ENCODE peak calls at places on chromosomes 4 and X, in ten cellular contexts. O is hepatocyte; Q is body of pancreas; V is adrenal gland; W is K562; X is WTC11; I is BE2C; B is CD4-positive, alpha-beta T cell; T is activated CD8-positive, alpha-beta T cell treated with anti-CD3 and anti-CD28 coated beads for 36 hours; D is AG10803. A is an unnamed sample.

GRCh38 chr4:111890412-111890811 is 254.8 kb upstream of the FAM241A start:
- DNase-seq in T (no peak), B (no peak), X (no peak), W (no peak), O (no peak), V (no peak), I (no peak), Q (no peak), D (no peak), A (no peak)

GRCh38 chr4:1409079-1409805 is 3.0 kb upstream of the NKX1-1 start:
- DNase-seq in W (no peak), V (no peak), O (no peak), T (no peak), Q (no peak), B (no peak), I (no peak), D (no peak), X (no peak), A (no peak)

GRCh38 chr4:7067147-7067522 is 729 bp downstream of the GRPEL1 start:
- DNase-seq in D (no peak), I (no peak), O (no peak), X (no peak), T (peak; percentile 58), Q (no peak), B (no peak), W (no peak), V (peak; percentile 81), A (no peak)

GRCh38 chr4:2151544-2151943 is 90.4 kb downstream of the HAUS3 start:
- DNase-seq in X (no peak), B (no peak), I (no peak), V (no peak), O (no peak), Q (no peak), W (no peak), T (no peak), D (no peak), A (no peak)

GRCh38 chrX:13029341-13029740 is 15.1 kb downstream of the FAM9C start:
- DNase-seq in I (no peak), T (no peak), Q (peak; percentile 64), D (no peak), O (peak; percentile 54), W (no peak), X (peak; percentile 12), V (no peak), B (no peak), A (no peak)

GRCh38 chr4:38366451-38366850 is 297.5 kb upstream of the KLF3 start:
- DNase-seq in T (no peak), W (no peak), O (no peak), B (no peak), I (no peak), D (peak; percentile 17), V (peak; percentile 28), Q (peak; percentile 10), X (no peak), A (no peak)

GRCh38 chr4:101264993-101265815 is 82.1 kb downstream of the PPP3CA start:
- DNase-seq in X (no peak), W (no peak), D (no peak), V (no peak), Q (no peak), T (no peak), I (no peak), B (no peak), O (no peak), A (no peak)

GRCh38 chrX:44101300-44101699 is 128.1 kb upstream of the NDP start:
- DNase-seq in Q (no peak), W (no peak), O (no peak), I (no peak), V (no peak), X (no peak), D (no peak), B (no peak), T (no peak), A (no peak)

GRCh38 chr4:176794151-176794550 is 1.4 kb upstream of the VEGFC start:
- DNase-seq in X (no peak), W (no peak), Q (no peak), D (peak; percentile 95), V (no peak), T (no peak), I (no peak), B (no peak), O (no peak), A (peak; percentile 88)

GRCh38 chr4:25367004-25367621 is 9.9 kb upstream of the ANAPC4 start:
- DNase-seq in X (no peak), O (peak; percentile 56), I (no peak), D (peak; percentile 54), V (no peak), Q (no peak), W (no peak), T (no peak), B (no peak), A (peak; percentile 16)

GRCh38 chrX:53186363-53186762 is 38.6 kb downstream of the KDM5C start:
- DNase-seq in V (no peak), D (peak; percentile 19), T (peak; percentile 27), W (no peak), I (no peak), X (no peak), Q (no peak), B (no peak), O (no peak), A (no peak)

GRCh38 chr4:163331629-163332360 is 601 bp downstream of the NPY1R start:
- DNase-seq in O (peak; percentile 50), D (peak; percentile 9), B (no peak), T (no peak), I (peak; percentile 27), V (peak; percentile 25), W (no peak), X (peak; percentile 51), Q (peak; percentile 32), A (no peak)

DNA sequence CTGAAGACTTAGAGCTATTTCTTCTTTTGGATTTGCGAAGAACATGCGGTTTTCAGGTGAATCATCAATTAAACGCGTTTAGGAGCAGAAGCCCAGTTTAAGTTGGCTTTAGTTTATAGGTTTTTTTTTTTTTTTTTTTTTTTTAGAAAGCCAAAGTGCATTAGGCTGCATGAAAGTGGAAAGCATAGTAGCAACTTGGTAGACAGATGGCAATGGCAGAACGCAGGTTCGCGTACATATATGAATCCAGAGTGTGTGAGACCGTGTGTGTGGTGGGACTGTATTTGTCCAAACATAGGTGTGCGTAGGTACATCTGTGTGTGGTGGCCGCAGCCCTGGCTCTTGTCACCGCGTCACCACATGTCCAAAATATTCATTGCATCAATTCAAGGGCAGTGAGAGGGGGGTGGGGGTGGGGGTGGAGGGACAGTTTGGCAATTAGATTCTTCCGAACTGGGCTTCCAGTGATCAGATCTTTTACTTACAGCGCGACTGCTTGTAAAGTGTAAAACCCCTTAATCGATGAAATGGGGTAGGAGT is 901 bp downstream of the JADE1 start:
- DNase-seq in Q (peak; percentile 68), T (peak; percentile 51), V (peak; percentile 46), W (peak; percentile 66), D (no peak), X (no peak), I (peak; percentile 42), B (peak; percentile 14), O (peak; percentile 51), A (no peak)
- TF ChIP-seq CTCF in Q (peak; percentile 22), T (no peak), V (no peak), W (no peak), D (peak; percentile 4), X (no peak), I (peak; percentile 5), B (no peak), O (peak; percentile 11), A (no peak)

GRCh38 chr4:82555279-82555678 is 6.5 kb downstream of the TMEM150C start:
- DNase-seq in W (no peak), D (no peak), V (no peak), B (no peak), X (no peak), Q (no peak), T (no peak), I (no peak), O (no peak), A (no peak)
- TF ChIP-seq CTCF in W (peak; percentile 6), D (peak; percentile 2), V (no peak), B (no peak), X (no peak), Q (no peak), T (no peak), I (peak; percentile 58), O (peak; percentile 3), A (no peak)

GRCh38 chr4:47704693-47705325 is 133.1 kb downstream of the CORIN start:
- DNase-seq in T (peak; percentile 30), B (no peak), Q (peak; percentile 68), O (peak; percentile 69), I (peak; percentile 77), V (no peak), W (no peak), X (peak; percentile 60), D (peak; percentile 30), A (peak; percentile 7)

GRCh38 chr4:47703008-47703407 is 134.9 kb downstream of the CORIN start:
- DNase-seq in V (no peak), B (no peak), D (no peak), I (no peak), O (no peak), T (no peak), W (no peak), Q (no peak), X (no peak), A (no peak)

GRCh38 chr4:47703964-47704363 is 133.9 kb downstream of the CORIN start:
- DNase-seq in O (no peak), X (no peak), W (no peak), I (no peak), D (peak; percentile 11), Q (no peak), B (no peak), T (no peak), V (no peak), A (no peak)

GRCh38 chr4:47701286-47701685 is 136.6 kb downstream of the CORIN start:
- DNase-seq in X (no peak), B (no peak), Q (no peak), I (no peak), D (no peak), V (no peak), W (no peak), O (no peak), T (no peak), A (no peak)

DNA sequence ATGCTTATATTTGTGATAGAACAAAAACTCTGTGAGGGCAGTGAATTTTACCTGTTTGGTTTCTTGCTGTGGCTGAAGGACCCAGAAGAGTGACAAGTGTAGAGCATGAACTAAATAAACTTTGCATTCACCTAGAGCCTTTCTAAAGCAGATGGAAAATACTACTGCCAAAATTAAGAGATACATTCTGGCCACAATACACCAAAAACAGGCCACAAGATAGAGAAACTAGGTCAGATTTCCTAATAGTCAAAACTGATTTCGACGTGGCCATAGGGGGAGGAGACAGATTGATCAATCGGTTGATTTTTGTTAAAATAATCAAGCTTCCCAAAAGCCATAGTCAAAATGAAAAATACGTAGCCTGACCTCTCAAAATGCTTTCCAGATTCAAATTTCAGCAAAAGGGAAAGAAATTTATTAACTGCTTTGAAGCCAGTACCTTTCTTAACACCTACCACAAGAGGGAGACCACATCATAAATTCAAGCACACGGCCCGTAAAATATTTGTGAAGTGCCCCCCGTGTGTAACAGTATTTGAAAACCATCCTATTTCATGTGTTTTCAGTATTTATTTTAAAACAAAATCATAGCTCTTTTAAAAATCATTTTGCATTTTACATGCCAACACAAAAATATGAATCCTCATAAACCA is 132.4 kb downstream of the CORIN start:
- DNase-seq in O (peak; percentile 20), W (peak; percentile 26), V (no peak), T (no peak), X (no peak), I (no peak), B (no peak), D (peak; percentile 9), Q (no peak), A (no peak)
- TF ChIP-seq CTCF in O (peak; percentile 46), W (peak; percentile 36), V (no peak), T (peak; percentile 31), X (no peak), I (peak; percentile 70), B (no peak), D (peak; percentile 42), Q (peak; percentile 25), A (peak; percentile 51)

GRCh38 chr4:75048208-75048879 is 115.4 kb downstream of the PARM1 start:
- DNase-seq in W (peak; percentile 33), X (peak; percentile 57), V (no peak), B (no peak), I (no peak), Q (peak; percentile 24), O (no peak), T (no peak), D (no peak), A (no peak)
- TF ChIP-seq CTCF in W (peak; percentile 53), X (peak; percentile 43), V (no peak), B (no peak), I (peak; percentile 12), Q (no peak), O (peak; percentile 27), T (no peak), D (no peak), A (peak; percentile 31)

A was measured in AG04450.